ENCODE peak calls at places on chromosomes 2 and 18, in ten cellular contexts. O, R, Q, M, A, J, L, C, G and Y are unnamed samples.

GRCh38 chr2:148534416-148535205 is 109.9 kb upstream of the EPC2 start:
- DNase-seq in Q (no peak), A (no peak), L (no peak), G (no peak), J (no peak), M (no peak), O (peak; percentile 45), R (no peak), C (no peak), Y (no peak)

GRCh38 chr2:202046577-202046976 is 12.9 kb downstream of the FZD7 start:
- DNase-seq in A (no peak), G (no peak), L (no peak), R (no peak), Q (no peak), M (no peak), J (no peak), C (no peak), O (no peak), Y (no peak)

GRCh38 chr2:154771664-154772284 is 73.3 kb downstream of the KCNJ3 start:
- DNase-seq in O (no peak), M (no peak), G (no peak), R (no peak), L (no peak), C (no peak), A (no peak), Q (no peak), J (no peak), Y (no peak)

GRCh38 chr2:222451270-222451674 is 26.9 kb downstream of the SGPP2 start:
- DNase-seq in O (no peak), G (no peak), C (no peak), J (no peak), A (no peak), Q (no peak), R (no peak), L (no peak), M (no peak), Y (no peak)

GRCh38 chr2:175025946-175026345 is 20.8 kb upstream of the CHN1 start:
- DNase-seq in C (no peak), A (no peak), M (no peak), O (peak; percentile 60), L (no peak), R (no peak), G (no peak), J (no peak), Q (no peak), Y (no peak)

GRCh38 chr2:72915076-72915906 is 2.0 kb upstream of the EMX1 start:
- DNase-seq in G (peak; percentile 26), M (no peak), J (no peak), L (no peak), A (no peak), Q (no peak), C (no peak), R (no peak), O (no peak), Y (no peak)

GRCh38 chr18:36327352-36328316 is 30.1 kb downstream of the FHOD3 start:
- DNase-seq in G (no peak), R (no peak), A (no peak), Q (no peak), O (no peak), L (peak; percentile 62), J (no peak), C (no peak), M (no peak), Y (no peak)

GRCh38 chr18:10442551-10442971 is 11.9 kb upstream of the APCDD1 start:
- DNase-seq in C (no peak), A (no peak), O (no peak), L (peak; percentile 78), J (no peak), M (no peak), R (no peak), Q (no peak), G (peak; percentile 8), Y (no peak)

GRCh38 chr2:15874854-15875776 is 65.2 kb upstream of the MYCN start:
- DNase-seq in Q (no peak), R (no peak), M (no peak), G (no peak), J (peak; percentile 17), L (no peak), O (no peak), C (no peak), A (peak; percentile 8), Y (no peak)

GRCh38 chr2:163667064-163667887 is 68.5 kb downstream of the FIGN start:
- DNase-seq in M (no peak), A (peak; percentile 96), C (no peak), Q (no peak), G (no peak), J (peak; percentile 89), L (no peak), R (no peak), O (peak; percentile 95), Y (no peak)

GRCh38 chr2:225434014-225434413 is 34.5 kb downstream of the NYAP2 start:
- DNase-seq in A (no peak), R (no peak), O (no peak), Q (no peak), C (no peak), L (no peak), G (no peak), J (no peak), M (no peak), Y (no peak)

GRCh38 chr18:11673560-11673959 is 15.5 kb upstream of the GNAL start:
- DNase-seq in G (no peak), L (no peak), R (no peak), Q (no peak), J (no peak), A (no peak), C (no peak), O (no peak), M (no peak), Y (no peak)

GRCh38 chr2:112257575-112257974 is 2.7 kb upstream of the ZC3H8 start:
- DNase-seq in A (peak; percentile 77), J (peak; percentile 66), M (no peak), L (no peak), O (no peak), G (no peak), R (no peak), Q (no peak), C (no peak), Y (no peak)

GRCh38 chr2:222336442-222336841 is 37.6 kb upstream of the PAX3 start:
- DNase-seq in M (no peak), O (no peak), A (peak; percentile 22), Q (no peak), G (no peak), R (no peak), L (no peak), C (no peak), J (no peak), Y (no peak)

GRCh38 chr18:36155960-36156757 is 26.5 kb downstream of the ELP2 start:
- DNase-seq in M (no peak), G (no peak), C (no peak), Q (no peak), O (no peak), L (no peak), R (no peak), A (peak; percentile 76), J (no peak), Y (no peak)

GRCh38 chr2:173196080-173196479 is 120.4 kb downstream of the MAP3K20 start:
- DNase-seq in Q (no peak), A (no peak), M (no peak), C (no peak), R (no peak), L (no peak), G (peak; percentile 2), J (no peak), O (no peak), Y (no peak)

GRCh38 chr2:25340340-25340886 is 1.3 kb downstream of the DNMT3A start:
- DNase-seq in M (no peak), J (no peak), O (no peak), G (peak; percentile 58), A (no peak), L (no peak), Q (peak; percentile 14), R (no peak), C (no peak), Y (no peak)

GRCh38 chr18:13511961-13512572 is 214.3 kb downstream of the FAM210A start:
- DNase-seq in L (no peak), G (no peak), O (no peak), J (no peak), R (no peak), C (no peak), A (no peak), Q (no peak), M (no peak), Y (no peak)

GRCh38 chr18:44149706-44150105 is 531.0 kb upstream of the SETBP1 start:
- DNase-seq in L (no peak), O (peak; percentile 75), M (no peak), G (no peak), R (no peak), Q (no peak), J (peak; percentile 90), A (peak; percentile 99), C (no peak), Y (no peak)